ENCODE peak calls at places on chromosomes 7 and 10, in five cellular contexts. R, B, M, E and V are unnamed samples. For H3K4me1, the result is how much of the 10 kb centered on the place peaks cover.

GRCh38 chr7:154576604-154577003 is 426.3 kb downstream of the PAXIP1 start:
- DNase-seq in R (no peak), M (no peak), B (no peak), E (no peak), V (no peak)

GRCh38 chr7:98423043-98423442 is 22.2 kb upstream of the BAIAP2L1 start:
- DNase-seq in M (no peak), R (no peak), E (no peak), B (no peak), V (no peak)

GRCh38 chr7:137169282-137169698 is 174.2 kb downstream of the PTN start:
- DNase-seq in M (peak), R (no peak), B (no peak), E (no peak), V (no peak)

GRCh38 chr7:16098585-16099179 is 322.7 kb downstream of the CRPPA start:
- DNase-seq in R (no peak), B (no peak), M (no peak), E (no peak), V (no peak)

GRCh38 chr7:46682841-46683624 is 762.0 kb upstream of the IGFBP3 start:
- DNase-seq in R (no peak), E (no peak), B (no peak), M (no peak), V (no peak)

GRCh38 chr7:155483868-155484325 is 26.0 kb downstream of the EN2 start:
- DNase-seq in E (no peak), B (no peak), M (no peak), R (no peak), V (no peak)

GRCh38 chr7:82109288-82109687 is 334.3 kb downstream of the CACNA2D1 start:
- DNase-seq in E (no peak), M (no peak), R (no peak), B (no peak), V (no peak)

GRCh38 chr7:28378574-28379149 is 33.7 kb upstream of the CREB5 start:
- DNase-seq in B (no peak), R (no peak), E (no peak), M (no peak), V (no peak)

GRCh38 chr7:26331789-26332188 is 40.1 kb downstream of the SNX10 start:
- DNase-seq in M (no peak), E (no peak), B (no peak), R (no peak), V (no peak)

GRCh38 chr10:110011679-110012078 is 3.9 kb downstream of the ADD3 start:
- DNase-seq in B (no peak), E (no peak), M (no peak), R (no peak), V (no peak)

GRCh38 chr10:947881-948280 is 16.4 kb upstream of the LARP4B start:
- DNase-seq in M (no peak), R (no peak), E (no peak), B (no peak), V (no peak)

GRCh38 chr10:97399843-97400545 is 1.1 kb downstream of the RRP12 start:
- DNase-seq in B (peak), E (no peak), M (no peak), R (no peak), V (no peak)

GRCh38 chr7:68414631-68415425 is 1183.4 kb upstream of the AUTS2 start:
- DNase-seq in B (no peak), M (no peak), E (no peak), R (no peak), V (no peak)

GRCh38 chr7:135282621-135283295 is 49.1 kb downstream of the STRA8 start:
- DNase-seq in R (no peak), E (peak), B (no peak), M (no peak), V (no peak)

GRCh38 chr10:133139561-133140065 is 20.4 kb upstream of the KNDC1 start:
- DNase-seq in R (peak), B (no peak), M (peak), E (no peak), V (no peak)

GRCh38 chr7:45028138-45028919 is 28.3 kb downstream of the CCM2 start:
- DNase-seq in M (no peak), R (no peak), B (no peak), E (peak), V (no peak)

GRCh38 chr7:129188892-129189660 is 643 bp downstream of the SMO start:
- DNase-seq in R (no peak), B (no peak), M (peak), E (no peak), V (no peak)

GRCh38 chr7:55104707-55105433 is 86.1 kb downstream of the EGFR start:
- DNase-seq in M (no peak), R (no peak), B (no peak), E (no peak), V (no peak)

GRCh38 chr7:129780257-129781127 is 169.0 kb downstream of the NRF1 start:
- DNase-seq in E (peak), B (peak), M (no peak), R (peak), V (no peak)

GRCh38 chr7:158541330-158542010 is 46.2 kb downstream of the PTPRN2 start:
- DNase-seq in R (peak), B (no peak), M (no peak), E (peak), V (no peak)

GRCh38 chr10:26909753-26910152 is 49.0 kb upstream of the ABI1 start:
- DNase-seq in E (no peak), R (no peak), B (no peak), M (no peak), V (no peak)

GRCh38 chr10:67978749-67979148 is 94.3 kb downstream of the SIRT1 start:
- DNase-seq in B (no peak), M (no peak), R (no peak), E (peak), V (no peak)

GRCh38 chr7:1847260-1848001 is 177.4 kb downstream of the ELFN1 start:
- DNase-seq in R (peak), E (no peak), M (peak), B (peak), V (no peak)

GRCh38 chr10:3471927-3472704 is 299.5 kb upstream of the PITRM1 start:
- DNase-seq in R (no peak), E (peak), M (peak), B (no peak), V (no peak)

GRCh38 chr10:80444646-80445319 is 9.3 kb upstream of the TSPAN14 start:
- DNase-seq in B (no peak), E (peak), M (peak), R (peak), V (no peak)

GRCh38 chr10:94097656-94098055 is 103.9 kb downstream of the PLCE1 start:
- DNase-seq in M (no peak), E (no peak), R (no peak), B (no peak), V (no peak)
- H3K4me1 ChIP-seq in M (under half), E (under half), R (under half), B (under half), V (under half)

GRCh38 chr10:34710391-34710751 is 104.7 kb downstream of the PARD3 start:
- DNase-seq in E (no peak), M (peak), B (no peak), R (no peak), V (no peak)

GRCh38 chr10:34713875-34714274 is 101.2 kb downstream of the PARD3 start:
- DNase-seq in M (no peak), R (no peak), B (no peak), E (no peak), V (no peak)

GRCh38 chr10:34711500-34711899 is 103.6 kb downstream of the PARD3 start:
- DNase-seq in R (no peak), B (no peak), M (no peak), E (no peak), V (no peak)

GRCh38 chr10:34707656-34708055 is 107.4 kb downstream of the PARD3 start:
- DNase-seq in E (no peak), M (no peak), R (no peak), B (no peak), V (no peak)

DNA sequence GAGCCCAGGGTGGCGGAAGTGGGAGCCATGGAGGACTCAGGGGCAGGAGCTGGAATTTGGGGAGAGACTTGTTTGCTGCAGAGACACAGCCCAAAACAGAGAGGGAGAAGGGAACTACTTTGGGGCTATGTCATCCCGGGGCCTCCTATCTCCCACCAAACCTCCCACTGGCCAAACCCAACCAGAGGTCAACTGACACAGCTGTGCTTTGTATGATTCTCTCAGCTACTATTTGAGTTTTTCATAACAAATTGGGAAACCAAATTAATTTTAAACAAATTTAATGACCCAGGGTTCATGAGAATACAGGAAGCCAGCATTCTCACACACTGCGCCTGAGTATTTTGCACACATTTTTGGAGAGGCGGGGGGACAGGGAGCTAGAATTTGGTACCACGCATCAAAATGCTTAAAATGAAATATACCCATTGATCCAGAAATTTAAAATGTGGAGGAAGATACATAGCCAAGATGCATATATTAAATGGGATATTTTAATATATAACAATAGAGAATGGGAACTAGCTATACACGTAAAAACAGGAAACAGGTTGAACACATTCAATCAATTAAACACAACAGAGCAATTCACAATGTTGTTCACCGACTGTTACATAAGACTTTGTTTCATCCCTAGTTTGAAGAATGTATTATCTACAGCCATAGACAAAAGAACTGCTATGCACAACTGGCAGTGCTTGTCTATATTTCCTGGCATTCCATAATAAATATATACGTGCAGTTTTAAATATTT is 105.3 kb downstream of the PARD3 start:
- DNase-seq in E (no peak), M (no peak), R (no peak), B (no peak), V (no peak)
- H3K4me1 ChIP-seq in E (under half), M (half or more), R (under half), B (under half), V (under half)

GRCh38 chr7:99733448-99733847 is 1.5 kb downstream of the CYP3A7 start:
- DNase-seq in B (no peak), M (no peak), E (peak), R (no peak), V (no peak)

GRCh38 chr7:99733003-99733402 is 2.0 kb downstream of the CYP3A7 start:
- DNase-seq in E (no peak), B (no peak), M (no peak), R (no peak), V (no peak)

GRCh38 chr7:99730992-99731391 is 4.0 kb downstream of the CYP3A7 start:
- DNase-seq in E (no peak), M (no peak), R (no peak), B (no peak), V (no peak)

GRCh38 chr7:99730262-99730810 is 4.7 kb downstream of the CYP3A7 start:
- DNase-seq in E (no peak), R (no peak), M (no peak), B (no peak), V (no peak)

GRCh38 chr7:99731638-99732374 is 3.2 kb downstream of the CYP3A7 start:
- DNase-seq in B (no peak), R (no peak), E (no peak), M (no peak), V (no peak)
- H3K4me1 ChIP-seq in B (under half), R (under half), E (under half), M (under half), V (under half)

DNA sequence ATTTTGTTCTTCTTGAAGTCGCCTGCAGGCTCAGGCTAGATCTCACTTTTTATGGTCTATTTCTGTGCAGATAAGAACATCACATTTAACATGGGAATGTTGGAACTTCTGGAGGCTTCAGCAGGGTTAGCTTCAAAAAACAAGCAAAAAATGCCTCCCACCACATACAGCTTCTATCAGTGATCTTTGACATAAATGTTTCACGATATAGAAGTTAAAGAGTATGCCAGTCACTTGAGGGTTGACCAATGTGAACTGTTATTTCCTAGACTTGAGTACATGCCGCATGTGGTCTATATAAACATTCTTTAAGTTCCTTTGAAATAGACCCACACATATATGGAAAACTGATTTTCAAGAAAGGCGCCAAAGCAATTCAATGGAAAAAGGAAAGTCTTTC is 219.2 kb upstream of the KLF14 start:
- DNase-seq in E (no peak), B (no peak), M (no peak), R (no peak), V (no peak)
- H3K4me1 ChIP-seq in E (half or more), B (under half), M (under half), R (under half), V (half or more)

DNA sequence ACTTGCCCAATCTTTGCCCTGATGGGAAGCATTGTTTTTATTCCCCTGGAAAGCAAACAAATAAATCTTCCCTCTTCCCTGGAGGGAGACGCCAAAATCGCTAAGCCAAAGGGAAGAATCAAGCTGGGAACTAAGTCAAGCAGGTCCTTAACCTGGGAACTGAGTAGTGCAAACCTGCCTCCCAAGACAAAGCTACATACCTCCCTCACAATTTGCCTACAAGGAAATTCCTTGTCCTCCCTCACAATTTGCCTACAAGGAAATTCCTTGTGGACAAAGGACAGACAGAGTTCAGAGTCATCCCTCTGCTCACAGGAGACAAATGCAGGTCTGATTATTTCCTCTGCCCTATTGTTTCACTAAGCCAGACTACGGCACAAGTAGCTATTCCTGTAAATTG is 50.5 kb downstream of the SPOCK2 start:
- DNase-seq in B (no peak), M (no peak), E (no peak), R (no peak), V (no peak)
- H3K4me1 ChIP-seq in B (under half), M (under half), E (under half), R (under half), V (under half)

GRCh38 chr10:119538632-119539358 is 3.7 kb downstream of the RGS10 start:
- DNase-seq in R (no peak), M (peak), B (no peak), E (peak), V (no peak)
- H3K4me1 ChIP-seq in R (under half), M (half or more), B (under half), E (half or more), V (under half)

GRCh38 chr10:70324341-70324861 is 40.6 kb upstream of the NPFFR1 start:
- DNase-seq in E (no peak), B (no peak), M (peak), R (no peak), V (no peak)

GRCh38 chr10:70321897-70322890 is 38.4 kb upstream of the NPFFR1 start:
- DNase-seq in E (no peak), M (no peak), B (no peak), R (no peak), V (no peak)

GRCh38 chr10:70324951-70325781 is 41.4 kb upstream of the NPFFR1 start:
- DNase-seq in B (no peak), E (no peak), M (peak), R (no peak), V (no peak)

GRCh38 chr10:70323143-70323696 is 39.4 kb upstream of the NPFFR1 start:
- DNase-seq in M (peak), E (no peak), R (no peak), B (no peak), V (no peak)

DNA sequence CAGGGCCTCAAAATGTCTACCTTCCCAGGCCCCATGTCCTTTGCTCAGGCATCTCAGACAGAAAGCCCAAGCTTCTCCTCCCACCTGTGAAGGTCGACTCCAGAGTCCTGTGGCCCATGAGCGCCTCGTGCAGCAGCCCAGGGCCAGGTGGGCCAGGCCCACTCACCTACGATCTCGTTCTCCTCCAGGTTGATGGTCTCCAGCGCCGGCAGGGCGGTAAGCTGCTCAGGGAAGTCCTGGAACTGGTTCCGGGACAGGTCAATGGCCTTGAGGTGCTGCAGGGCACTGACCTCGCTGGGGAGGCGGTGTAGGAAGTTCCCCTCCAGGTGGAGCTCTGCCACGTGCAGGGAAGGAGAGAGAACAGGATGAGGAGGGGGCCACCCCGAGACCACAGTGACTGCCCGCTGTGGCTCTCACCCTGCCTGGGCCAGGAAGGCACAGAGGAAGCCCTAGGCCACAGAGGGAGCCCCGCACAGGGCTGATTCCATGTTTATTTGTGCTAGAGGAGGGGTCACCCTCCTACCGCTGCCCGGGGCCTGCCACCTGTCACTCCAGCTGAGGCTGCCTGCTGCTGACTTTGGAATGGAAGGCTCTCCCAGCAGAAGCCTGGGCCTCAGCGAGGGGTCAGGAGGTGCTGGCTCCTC is 40.0 kb upstream of the NPFFR1 start:
- DNase-seq in M (peak), B (no peak), R (no peak), E (no peak), V (no peak)
- H3K4me1 ChIP-seq in M (under half), B (under half), R (under half), E (under half), V (under half)

DNA sequence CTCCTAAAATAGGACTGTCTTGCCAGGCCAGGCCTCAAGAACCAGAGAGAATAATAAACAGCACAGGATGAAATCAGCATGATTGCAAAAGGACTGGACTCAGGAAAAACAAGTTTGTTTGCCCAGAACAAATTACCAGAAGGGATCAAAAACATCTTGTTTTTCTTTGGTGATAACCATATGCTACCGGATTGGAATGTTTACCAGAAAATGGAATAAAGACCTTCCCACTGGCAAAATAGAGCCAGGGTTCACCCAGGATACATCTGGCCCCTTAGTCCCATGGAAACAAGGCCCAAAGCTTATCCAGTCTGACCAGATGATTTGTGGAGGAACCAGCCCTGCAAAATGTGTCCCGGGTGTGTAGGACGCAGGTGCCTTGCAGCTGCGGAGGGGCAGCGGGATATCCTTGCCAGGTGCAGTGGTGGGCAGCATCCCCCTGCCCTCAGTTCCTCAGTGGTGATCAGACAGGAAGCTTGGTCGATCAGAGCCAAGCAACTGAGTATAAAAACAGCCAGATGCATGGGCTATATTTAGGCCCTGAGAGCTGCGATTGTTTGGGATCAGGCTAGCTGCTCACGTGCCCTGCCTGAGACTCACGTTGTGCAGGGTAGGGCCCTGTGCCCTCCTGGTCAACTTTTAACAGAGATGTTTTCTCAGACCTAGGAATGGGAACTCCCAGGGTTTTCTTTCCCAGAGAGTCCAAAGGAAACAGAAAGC is 4.6 kb upstream of the ZNF22 start:
- DNase-seq in R (no peak), M (peak), E (no peak), B (no peak), V (no peak)
- H3K4me1 ChIP-seq in R (under half), M (under half), E (under half), B (under half), V (half or more)

GRCh38 chr7:142499641-142500040 is 241.8 kb upstream of the PRSS58 start:
- DNase-seq in R (no peak), B (no peak), E (no peak), M (no peak), V (no peak)

GRCh38 chr7:142488842-142489241 is 231.0 kb upstream of the PRSS58 start:
- DNase-seq in E (no peak), B (no peak), R (no peak), M (no peak), V (no peak)

GRCh38 chr7:142498364-142498763 is 240.5 kb upstream of the PRSS58 start:
- DNase-seq in M (no peak), B (no peak), E (no peak), R (no peak), V (no peak)

GRCh38 chr7:142496545-142496991 is 238.7 kb upstream of the PRSS58 start:
- DNase-seq in R (no peak), E (peak), B (no peak), M (no peak), V (no peak)

GRCh38 chr7:142494021-142494420 is 236.2 kb upstream of the PRSS58 start:
- DNase-seq in B (no peak), R (no peak), E (no peak), M (no peak), V (no peak)
- H3K4me1 ChIP-seq in B (under half), R (under half), E (under half), M (under half), V (under half)